ENCODE peak calls at places on chromosomes 16 and 17, in seven cellular contexts. J is stimulated activated CD4-positive, alpha-beta T cell treated with anti-CD3 and anti-CD28 coated beads, Interleukin-1b, Interleukin-23, amount 100 ng/mL, for 24 hours; K is CD4-positive, alpha-beta T cell; T is AG04449; O is fibroblast of lung; B is activated CD4-positive, CD25-positive, alpha-beta regulatory T cell treated with anti-CD3 and anti-CD28 coated beads, Interleukin-2, amount 50 U/mL, for 16 hours; S is NCI-H2081. X is an unnamed sample.

GRCh38 chr17:66508896-66509843 is 206.8 kb downstream of the PRKCA start:
- DNase-seq in K (peak), T (peak), O (peak), J (peak), S (peak), B (no peak), X (peak)

GRCh38 chr17:43316522-43317142 is 82.2 kb upstream of the ARL4D start:
- DNase-seq in S (no peak), T (no peak), B (no peak), J (no peak), O (no peak), K (no peak), X (no peak)

GRCh38 chr16:12089492-12090161 is 113.1 kb downstream of the SNX29 start:
- DNase-seq in O (peak), K (peak), T (no peak), J (no peak), B (no peak), S (no peak), X (peak)

GRCh38 chr16:85999778-86000177 is 100.8 kb downstream of the IRF8 start:
- DNase-seq in T (no peak), B (no peak), J (no peak), K (no peak), S (no peak), O (no peak), X (no peak)

GRCh38 chr16:57213462-57213861 is 27.3 kb downstream of the RSPRY1 start:
- DNase-seq in T (no peak), S (no peak), B (no peak), O (no peak), K (no peak), J (no peak), X (no peak)

GRCh38 chr17:81432873-81433451 is 37.7 kb downstream of the BAHCC1 start:
- DNase-seq in S (peak), K (no peak), T (no peak), J (no peak), O (no peak), B (no peak), X (no peak)

GRCh38 chr16:24580665-24581064 is 41.3 kb downstream of the RBBP6 start:
- DNase-seq in O (peak), K (no peak), T (peak), B (no peak), S (no peak), J (no peak), X (peak)

GRCh38 chr16:57003439-57004386 is 14.4 kb downstream of the NLRC5 start:
- DNase-seq in K (no peak), O (no peak), S (no peak), J (no peak), T (no peak), B (no peak), X (no peak)

GRCh38 chr16:14678748-14679497 is 15.2 kb downstream of the PLA2G10 start:
- DNase-seq in B (no peak), S (no peak), J (no peak), O (no peak), T (no peak), K (no peak), X (no peak)

GRCh38 chr16:88511911-88512310 is 58.3 kb upstream of the ZC3H18 start:
- DNase-seq in J (no peak), O (no peak), K (no peak), B (no peak), S (no peak), T (no peak), X (no peak)

GRCh38 chr16:58243528-58244004 is 45.7 kb upstream of the CSNK2A2 start:
- DNase-seq in S (no peak), O (no peak), K (no peak), B (no peak), T (no peak), J (no peak), X (no peak)

GRCh38 chr16:47977802-47978201 is 178.0 kb downstream of the ABCC12 start:
- DNase-seq in B (no peak), S (no peak), O (no peak), K (no peak), T (no peak), J (no peak), X (no peak)

GRCh38 chr16:46762583-46762982 is 14.4 kb upstream of the MYLK3 start:
- DNase-seq in J (no peak), K (no peak), B (no peak), T (no peak), O (no peak), S (no peak), X (no peak)